ENCODE peak calls at places on chromosomes 3 and 15, in nine cellular contexts. Z, G, B, X, H, F, A, Q and C are unnamed samples.

GRCh38 chr15:83248151-83248851 is 36.2 kb downstream of the BNC1 start:
- DNase-seq in H (peak), F (peak), X (peak), Z (peak), G (peak), A (no peak), Q (peak), B (no peak), C (peak)

GRCh38 chr15:66721954-66722353 is 19.9 kb downstream of the SMAD6 start:
- DNase-seq in G (no peak), Q (no peak), Z (no peak), H (no peak), F (no peak), B (no peak), A (no peak), X (no peak), C (no peak)

GRCh38 chr3:49930922-49931321 is 1.3 kb upstream of the MON1A start:
- DNase-seq in Q (no peak), X (peak), Z (peak), G (no peak), H (peak), A (no peak), F (no peak), B (no peak), C (peak)

GRCh38 chr3:189099031-189099471 is 72.7 kb upstream of the TPRG1 start:
- DNase-seq in Z (no peak), A (no peak), H (no peak), F (no peak), G (no peak), X (no peak), Q (no peak), B (no peak), C (no peak)

GRCh38 chr3:127812151-127812550 is 10.2 kb downstream of the MGLL start:
- DNase-seq in Q (no peak), F (no peak), G (no peak), X (no peak), A (no peak), H (no peak), Z (no peak), B (no peak), C (no peak)

GRCh38 chr15:45703670-45704328 is 69.0 kb downstream of the SQOR start:
- DNase-seq in F (no peak), Q (no peak), H (peak), X (no peak), Z (peak), B (no peak), A (no peak), G (no peak), C (no peak)

GRCh38 chr15:59157840-59158700 is 48.6 kb upstream of the LDHAL6B start:
- DNase-seq in G (no peak), A (no peak), Z (no peak), F (no peak), B (no peak), Q (no peak), X (no peak), H (no peak), C (no peak)

GRCh38 chr3:150870406-150870805 is 34.8 kb downstream of the MINDY4B start:
- DNase-seq in Q (peak), B (no peak), F (no peak), G (no peak), A (no peak), H (no peak), Z (no peak), X (no peak), C (no peak)

GRCh38 chr3:46187876-46188275 is 20.2 kb downstream of the CCR1 start:
- DNase-seq in G (no peak), X (no peak), A (no peak), B (no peak), Z (no peak), Q (no peak), F (no peak), H (no peak), C (no peak)